ENCODE peak calls at places on chromosome 21, in six cellular contexts. R is NCI-H774; A is stimulated activated CD4-positive, alpha-beta T cell treated with anti-CD3 and anti-CD28 coated beads, Interleukin-12 subunit alpha, Interleukin-12 subunit beta, amount 100 ng/mL, for 48 hours; J is nephron progenitor cell; E is dorsolateral prefrontal cortex; L is C1 segment of cervical spinal cord. V is an unnamed sample.

GRCh38 chr21:42518216-42518615 is 4.6 kb downstream of the SLC37A1 start:
- DNase-seq in R (no peak), A (no peak), J (no peak), E (no peak), L (no peak), V (no peak)

GRCh38 chr21:18041012-18041411 is 203.6 kb upstream of the CHODL start:
- DNase-seq in R (peak; percentile 32), A (no peak), J (peak; percentile 7), E (no peak), L (no peak), V (no peak)

GRCh38 chr21:24897883-24898282 is 709.4 kb downstream of the MRPL39 start:
- DNase-seq in R (no peak), A (no peak), J (no peak), E (no peak), L (no peak), V (no peak)

GRCh38 chr21:32237021-32237420 is 41.8 kb downstream of the MIS18A start:
- DNase-seq in R (no peak), A (no peak), J (no peak), E (no peak), L (no peak), V (no peak)

GRCh38 chr21:42413500-42413899 is 9.8 kb downstream of the UBASH3A start:
- DNase-seq in R (no peak), A (peak; percentile 56), J (no peak), E (no peak), L (no peak), V (no peak)

GRCh38 chr21:43903451-43904091 is 38.5 kb downstream of the AGPAT3 start:
- DNase-seq in R (peak; percentile 8), A (no peak), J (no peak), E (peak; percentile 42), L (no peak), V (no peak)

GRCh38 chr21:14495075-14495474 is 51.0 kb downstream of the SAMSN1 start:
- DNase-seq in R (no peak), A (no peak), J (no peak), E (no peak), L (no peak), V (no peak)

GRCh38 chr21:45417951-45418300 is 13.0 kb downstream of the COL18A1 start:
- DNase-seq in R (no peak), A (no peak), J (no peak), E (no peak), L (no peak), V (no peak)

GRCh38 chr21:43211085-43212071 is 42.6 kb downstream of the CRYAA start:
- DNase-seq in R (peak; percentile 42), A (no peak), J (peak; percentile 45), E (no peak), L (no peak), V (peak; percentile 31)

GRCh38 chr21:26659757-26660156 is 86.7 kb upstream of the CYYR1 start:
- DNase-seq in R (no peak), A (no peak), J (no peak), E (no peak), L (no peak), V (no peak)

GRCh38 chr21:36610201-36610600 is 88.7 kb upstream of the SIM2 start:
- DNase-seq in R (no peak), A (no peak), J (no peak), E (no peak), L (no peak), V (no peak)

GRCh38 chr21:45421071-45421845 is 16.3 kb downstream of the COL18A1 start:
- DNase-seq in R (no peak), A (no peak), J (no peak), E (peak; percentile 77), L (no peak), V (no peak)

GRCh38 chr21:31184462-31184861 is 146.2 kb upstream of the KRTAP19-8 start:
- DNase-seq in R (no peak), A (peak; percentile 67), J (no peak), E (no peak), L (no peak), V (no peak)

GRCh38 chr21:32572574-32573420 is 12.5 kb downstream of the TCP10L start:
- DNase-seq in R (peak; percentile 81), A (no peak), J (no peak), E (no peak), L (no peak), V (peak; percentile 90)

GRCh38 chr21:33510826-33511225 is 19.3 kb upstream of the DNAJC28 start:
- DNase-seq in R (no peak), A (no peak), J (no peak), E (no peak), L (no peak), V (no peak)

GRCh38 chr21:31329431-31330143 is 14.5 kb downstream of the TIAM1 start:
- DNase-seq in R (no peak), A (no peak), J (no peak), E (no peak), L (no peak), V (no peak)

GRCh38 chr21:43758132-43758619 is 17.9 kb downstream of the CSTB start:
- DNase-seq in R (no peak), A (no peak), J (no peak), E (no peak), L (no peak), V (no peak)